ENCODE peak calls at places on chromosomes 16 and 17, in eight cellular contexts. Q, A, D, V, E, C, Z and U are unnamed samples.

GRCh38 chr17:66091440-66092080 is 100.4 kb downstream of the CEP112 start:
- DNase-seq in Q (no peak), A (no peak), D (no peak), V (no peak), E (no peak), C (no peak), Z (no peak), U (no peak)

GRCh38 chr16:67969286-67970039 is 1.0 kb upstream of the SLC12A4 start:
- DNase-seq in Q (no peak), A (no peak), D (no peak), V (no peak), E (no peak), C (no peak), Z (no peak), U (no peak)

GRCh38 chr16:50394215-50394802 is 25.5 kb upstream of the BRD7 start:
- DNase-seq in Q (no peak), A (no peak), D (no peak), V (no peak), E (no peak), C (no peak), Z (no peak), U (no peak)

GRCh38 chr17:42673885-42674754 is 2.7 kb downstream of the PLEKHH3 start:
- DNase-seq in Q (peak; percentile 50), A (no peak), D (peak; percentile 34), V (no peak), E (peak; percentile 58), C (no peak), Z (peak; percentile 65), U (peak; percentile 66)

GRCh38 chr16:86913886-86914285 is 335.5 kb downstream of the FOXL1 start:
- DNase-seq in Q (no peak), A (no peak), D (no peak), V (no peak), E (no peak), C (no peak), Z (no peak), U (no peak)

GRCh38 chr17:76958974-76959373 is 90.8 kb downstream of the MGAT5B start:
- DNase-seq in Q (no peak), A (no peak), D (no peak), V (no peak), E (no peak), C (no peak), Z (no peak), U (no peak)

GRCh38 chr17:38851434-38851833 is 2.1 kb downstream of the RPL23 start:
- DNase-seq in Q (no peak), A (no peak), D (no peak), V (no peak), E (no peak), C (no peak), Z (no peak), U (no peak)

GRCh38 chr16:15641753-15642556 is 999 bp downstream of the MARF1 start:
- DNase-seq in Q (no peak), A (no peak), D (no peak), V (no peak), E (no peak), C (no peak), Z (no peak), U (no peak)

GRCh38 chr17:77701996-77702395 is 256.5 kb upstream of the TNRC6C start:
- DNase-seq in Q (no peak), A (no peak), D (no peak), V (no peak), E (peak; percentile 15), C (no peak), Z (no peak), U (no peak)

GRCh38 chr17:45098081-45098868 is 34.0 kb downstream of the PLCD3 start:
- DNase-seq in Q (no peak), A (no peak), D (no peak), V (no peak), E (no peak), C (no peak), Z (no peak), U (no peak)